ENCODE peak calls at places on chromosomes 2 and 18, in eight cellular contexts. H is neural progenitor cell, C is astrocyte, Q is NT2/D1, Z is dorsolateral prefrontal cortex, E is transverse colon, W is fibroblast of pulmonary artery, F is PC-3. U is an unnamed sample.

GRCh38 chr2:176784633-176785193 is 427.9 kb upstream of the HNRNPA3 start:
- DNase-seq in H (no peak), C (no peak), Q (no peak), Z (no peak), E (no peak), W (no peak), F (no peak), U (no peak)

GRCh38 chr2:85602476-85603234 is at the start of gene TMEM150A:
- DNase-seq in H (peak; percentile 96), C (peak; percentile 66), Q (peak; percentile 74), Z (peak; percentile 89), E (peak; percentile 95), W (peak; percentile 92), F (peak; percentile 91), U (no peak)

GRCh38 chr18:77608807-77609206 is 359.2 kb downstream of the GALR1 start:
- DNase-seq in H (peak; percentile 57), C (no peak), Q (no peak), Z (no peak), E (no peak), W (no peak), F (no peak), U (no peak)

GRCh38 chr2:58834404-58834803 is 593.3 kb upstream of the FANCL start:
- DNase-seq in H (peak; percentile 74), C (peak; percentile 16), Q (peak; percentile 57), Z (no peak), E (no peak), W (peak; percentile 39), F (peak; percentile 45), U (peak; percentile 16)

GRCh38 chr2:190835303-190835930 is 45.2 kb upstream of the GLS start:
- DNase-seq in H (no peak), C (peak; percentile 86), Q (no peak), Z (no peak), E (no peak), W (peak; percentile 90), F (peak; percentile 91), U (no peak)

GRCh38 chr2:240965905-240966456 is 32.4 kb upstream of the SNED1 start:
- DNase-seq in H (no peak), C (no peak), Q (no peak), Z (no peak), E (no peak), W (no peak), F (no peak), U (no peak)

GRCh38 chr2:190533175-190533967 is 1.2 kb downstream of the NEMP2 start:
- DNase-seq in H (no peak), C (peak; percentile 26), Q (no peak), Z (no peak), E (peak; percentile 35), W (no peak), F (no peak), U (no peak)

GRCh38 chr2:147398301-147398700 is 446.5 kb upstream of the ACVR2A start:
- DNase-seq in H (no peak), C (no peak), Q (no peak), Z (no peak), E (no peak), W (no peak), F (no peak), U (no peak)

GRCh38 chr18:12283256-12283655 is 24.8 kb upstream of the TUBB6 start:
- DNase-seq in H (peak; percentile 48), C (peak; percentile 69), Q (no peak), Z (no peak), E (no peak), W (peak; percentile 38), F (peak; percentile 86), U (peak; percentile 41)

GRCh38 chr2:238873401-238873801 is 25.5 kb downstream of the TWIST2 start:
- DNase-seq in H (no peak), C (no peak), Q (no peak), Z (no peak), E (no peak), W (no peak), F (no peak), U (no peak)
- H3K4me3 ChIP-seq in H (no peak overlapping the region), C (no peak overlapping the region), Q (no peak overlapping the region), Z (no peak overlapping the region), E (no peak overlapping the region), W (no peak overlapping the region), F (no peak overlapping the region), U (no peak overlapping the region)

DNA sequence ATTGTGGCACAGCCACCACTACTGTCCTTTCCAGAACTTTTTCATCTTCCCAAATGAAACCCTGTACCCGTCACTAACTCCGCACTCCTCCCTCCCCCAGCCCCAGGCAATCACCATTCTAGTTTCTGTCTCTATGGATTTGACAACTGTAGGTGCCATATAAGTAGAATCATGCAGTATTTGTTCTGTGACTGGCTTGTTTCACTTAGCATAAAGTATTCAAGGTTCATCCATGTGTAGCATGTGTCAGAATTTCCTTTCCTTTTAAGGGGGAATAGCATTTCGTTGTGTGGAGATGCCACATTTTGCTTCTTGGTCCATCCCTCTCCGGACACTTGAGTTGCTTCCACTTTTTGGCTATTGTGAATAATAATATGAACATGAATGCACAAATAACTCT is 842 bp upstream of the CKAP2L start:
- DNase-seq in H (no peak), C (no peak), Q (no peak), Z (no peak), E (no peak), W (no peak), F (peak; percentile 33), U (no peak)
- H3K4me3 ChIP-seq in H (peak overlapping the region; percentile 80), C (peak overlapping the region; percentile 87), Q (peak overlapping the region; percentile 63), Z (peak overlapping the region; percentile 86), E (peak overlapping the region; percentile 62), W (peak overlapping the region; percentile 64), F (peak overlapping the region; percentile 92), U (peak overlapping the region; percentile 89)

GRCh38 chr18:35535297-35535696 is 37.5 kb upstream of the INO80C start:
- DNase-seq in H (no peak), C (no peak), Q (no peak), Z (no peak), E (no peak), W (no peak), F (no peak), U (peak; percentile 78)
- H3K4me3 ChIP-seq in H (no peak overlapping the region), C (no peak overlapping the region), Q (no peak overlapping the region), Z (no peak overlapping the region), E (no peak overlapping the region), W (no peak overlapping the region), F (no peak overlapping the region), U (no peak overlapping the region)

GRCh38 chr18:46756172-46756558 is 688 bp downstream of the ST8SIA5 start:
- DNase-seq in H (no peak), C (no peak), Q (no peak), Z (no peak), E (no peak), W (no peak), F (no peak), U (no peak)
- H3K4me3 ChIP-seq in H (peak overlapping the region; percentile 58), C (peak overlapping the region; percentile 46), Q (peak overlapping the region; percentile 26), Z (peak overlapping the region; percentile 50), E (no peak overlapping the region), W (no peak overlapping the region), F (no peak overlapping the region), U (no peak overlapping the region)

GRCh38 chr2:72895759-72896281 is 8.6 kb downstream of the SPR start:
- DNase-seq in H (peak; percentile 53), C (peak; percentile 53), Q (no peak), Z (no peak), E (peak; percentile 75), W (peak; percentile 64), F (peak; percentile 47), U (no peak)

GRCh38 chr2:72897785-72898184 is 10.6 kb downstream of the SPR start:
- DNase-seq in H (peak; percentile 55), C (no peak), Q (no peak), Z (no peak), E (no peak), W (no peak), F (no peak), U (no peak)

GRCh38 chr2:72896446-72896845 is 9.2 kb downstream of the SPR start:
- DNase-seq in H (no peak), C (no peak), Q (no peak), Z (no peak), E (no peak), W (peak; percentile 37), F (no peak), U (no peak)

GRCh38 chr2:72900191-72900825 is 13.1 kb downstream of the SPR start:
- DNase-seq in H (no peak), C (no peak), Q (no peak), Z (no peak), E (no peak), W (no peak), F (no peak), U (no peak)

GRCh38 chr2:72898263-72898906 is 11.2 kb downstream of the SPR start:
- DNase-seq in H (peak; percentile 84), C (no peak), Q (no peak), Z (no peak), E (no peak), W (no peak), F (no peak), U (no peak)
- H3K4me3 ChIP-seq in H (no peak overlapping the region), C (no peak overlapping the region), Q (no peak overlapping the region), Z (no peak overlapping the region), E (no peak overlapping the region), W (no peak overlapping the region), F (no peak overlapping the region), U (no peak overlapping the region)

DNA sequence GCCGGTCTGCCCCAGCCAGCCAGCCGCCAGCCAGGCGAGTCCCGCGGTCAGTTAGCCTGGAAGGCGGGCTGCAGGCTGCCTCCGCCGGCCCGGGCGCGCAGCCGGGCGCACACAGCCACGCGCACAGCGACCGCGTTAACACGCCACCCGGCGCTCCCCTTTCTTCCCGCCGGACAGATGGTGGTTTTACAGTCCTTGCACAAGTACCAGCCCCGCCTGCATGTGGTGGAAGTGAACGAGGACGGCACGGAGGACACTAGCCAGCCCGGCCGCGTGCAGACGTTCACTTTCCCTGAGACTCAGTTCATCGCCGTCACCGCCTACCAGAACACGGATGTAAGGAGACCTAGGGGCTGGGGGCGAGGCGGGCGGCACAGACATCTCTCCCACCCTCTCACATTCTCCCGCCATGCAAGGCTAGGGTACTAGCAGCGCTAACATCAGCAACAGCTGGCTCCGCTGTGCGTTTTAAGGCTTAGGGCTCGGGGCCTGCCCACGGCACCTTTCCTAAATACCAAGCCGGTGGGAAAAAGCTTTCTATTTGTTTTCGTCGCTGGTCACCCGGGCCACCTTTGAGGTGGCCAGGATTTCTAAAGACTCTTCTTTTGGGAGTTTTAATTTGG is 2.7 kb downstream of the TBR1 start:
- DNase-seq in H (peak; percentile 82), C (no peak), Q (no peak), Z (no peak), E (peak; percentile 33), W (no peak), F (no peak), U (no peak)
- H3K4me3 ChIP-seq in H (peak overlapping the region; percentile 19), C (peak overlapping the region; percentile 33), Q (no peak overlapping the region), Z (peak overlapping the region; percentile 46), E (no peak overlapping the region), W (no peak overlapping the region), F (no peak overlapping the region), U (no peak overlapping the region)

GRCh38 chr18:58863539-58864145 is 1.0 kb upstream of the ZNF532 start:
- DNase-seq in H (peak; percentile 87), C (no peak), Q (no peak), Z (peak; percentile 49), E (peak; percentile 61), W (peak; percentile 44), F (peak; percentile 38), U (no peak)

GRCh38 chr18:58862851-58863538 is 1.7 kb upstream of the ZNF532 start:
- DNase-seq in H (peak; percentile 66), C (peak; percentile 65), Q (no peak), Z (no peak), E (peak; percentile 28), W (peak; percentile 49), F (peak; percentile 41), U (no peak)

GRCh38 chr18:58866261-58867232 is 1.9 kb downstream of the ZNF532 start:
- DNase-seq in H (no peak), C (no peak), Q (no peak), Z (no peak), E (no peak), W (peak; percentile 42), F (no peak), U (no peak)

GRCh38 chr18:58865714-58866113 is 1.0 kb downstream of the ZNF532 start:
- DNase-seq in H (no peak), C (no peak), Q (no peak), Z (no peak), E (no peak), W (no peak), F (no peak), U (no peak)

GRCh38 chr18:58865009-58865345 is 300 bp downstream of the ZNF532 start:
- DNase-seq in H (no peak), C (no peak), Q (no peak), Z (no peak), E (no peak), W (no peak), F (no peak), U (no peak)
- H3K4me3 ChIP-seq in H (peak overlapping the region; percentile 54), C (peak overlapping the region; percentile 34), Q (peak overlapping the region; percentile 48), Z (peak overlapping the region; percentile 45), E (no peak overlapping the region), W (peak overlapping the region; percentile 33), F (peak overlapping the region; percentile 62), U (no peak overlapping the region)

U was measured in Jurkat, Clone E6-1.